ENCODE peak calls at places on chromosomes 16 and 17, in four cellular contexts. C is K562, R is HL-60, Q is GM12878. T is an unnamed sample.

GRCh38 chr17:70767102-70767701 is 597.9 kb downstream of the KCNJ2 start:
- DNase-seq in Q (no peak), R (no peak), C (peak), T (peak)

GRCh38 chr17:57482657-57483056 is 226.3 kb downstream of the MSI2 start:
- DNase-seq in R (no peak), C (no peak), Q (no peak), T (no peak)

GRCh38 chr16:11586856-11587642 is at the start of gene LITAF:
- DNase-seq in R (no peak), C (peak), Q (no peak), T (peak)

GRCh38 chr16:67006930-67007658 is 18.7 kb downstream of the CES4A start:
- DNase-seq in R (no peak), C (no peak), Q (no peak), T (no peak)

GRCh38 chr16:56931769-56932587 is at the start of gene HERPUD1:
- DNase-seq in R (peak), C (peak), Q (peak), T (peak)

GRCh38 chr17:76265624-76266243 is 586 bp downstream of the UBALD2 start:
- DNase-seq in Q (no peak), R (no peak), C (peak), T (no peak)

GRCh38 chr16:74449470-74449869 is 28.2 kb upstream of the CLEC18B start:
- DNase-seq in R (no peak), C (no peak), Q (no peak), T (no peak)

GRCh38 chr16:3945751-3946603 is 65.5 kb upstream of the CREBBP start:
- DNase-seq in C (no peak), R (no peak), Q (no peak), T (no peak)

GRCh38 chr16:82192665-82193064 is 22.6 kb upstream of the MPHOSPH6 start:
- DNase-seq in C (no peak), R (peak), Q (no peak), T (no peak)

GRCh38 chr17:45127583-45128300 is 4.6 kb downstream of the PLCD3 start:
- DNase-seq in Q (no peak), R (no peak), C (no peak), T (no peak)

GRCh38 chr16:25707982-25708583 is 16.3 kb downstream of the HS3ST4 start:
- DNase-seq in R (peak), C (peak), Q (no peak), T (peak)

GRCh38 chr16:25679468-25680010 is 12.2 kb upstream of the HS3ST4 start:
- DNase-seq in C (peak), R (no peak), Q (no peak), T (no peak)

GRCh38 chr16:84442416-84443145 is 61.9 kb downstream of the MEAK7 start:
- DNase-seq in R (no peak), Q (no peak), C (no peak), T (no peak)

GRCh38 chr16:23148513-23149266 is 562 bp downstream of the USP31 start:
- DNase-seq in C (peak), Q (no peak), R (peak), T (peak)
- TF ChIP-seq SPI1 in C (no peak), Q (no peak), R (no peak), T (no peak)

GRCh38 chr16:6903671-6904070 is 429.0 kb upstream of the RBFOX1 start:
- DNase-seq in Q (no peak), C (no peak), R (no peak), T (no peak)
- TF ChIP-seq SPI1 in Q (no peak), C (no peak), R (no peak), T (no peak)

GRCh38 chr17:65268832-65269231 is 131.7 kb downstream of the RGS9 start:
- DNase-seq in Q (no peak), C (no peak), R (no peak), T (no peak)

GRCh38 chr17:65265276-65265675 is 128.1 kb downstream of the RGS9 start:
- DNase-seq in C (no peak), R (no peak), Q (no peak), T (no peak)

GRCh38 chr17:65270932-65271700 is 133.9 kb downstream of the RGS9 start:
- DNase-seq in R (no peak), Q (no peak), C (no peak), T (no peak)

GRCh38 chr17:65270499-65270898 is 133.3 kb downstream of the RGS9 start:
- DNase-seq in C (no peak), R (no peak), Q (no peak), T (no peak)
- TF ChIP-seq SPI1 in C (no peak), R (no peak), Q (no peak), T (no peak)

GRCh38 chr17:40059729-40060475 is 2.9 kb upstream of the THRA start:
- DNase-seq in Q (no peak), C (no peak), R (no peak), T (no peak)

GRCh38 chr17:40058151-40058784 is 4.1 kb upstream of the MED24 start:
- DNase-seq in Q (no peak), R (no peak), C (no peak), T (no peak)

GRCh38 chr17:40058865-40059264 is 3.9 kb upstream of the THRA start:
- DNase-seq in Q (no peak), C (no peak), R (no peak), T (no peak)

GRCh38 chr17:40060887-40061480 is 1.8 kb upstream of the THRA start:
- DNase-seq in Q (no peak), R (no peak), C (no peak), T (no peak)

GRCh38 chr17:40056379-40057005 is 2.3 kb upstream of the MED24 start:
- DNase-seq in Q (no peak), R (no peak), C (no peak), T (no peak)
- TF ChIP-seq SPI1 in Q (no peak), R (no peak), C (no peak), T (no peak)

GRCh38 chr17:7862692-7863437 is 5.1 kb downstream of the CYB5D1 start:
- DNase-seq in Q (no peak), R (no peak), C (peak), T (no peak)
- TF ChIP-seq SPI1 in Q (no peak), R (no peak), C (no peak), T (no peak)

GRCh38 chr17:66527335-66527734 is 224.9 kb downstream of the PRKCA start:
- DNase-seq in C (no peak), R (no peak), Q (no peak), T (no peak)
- TF ChIP-seq SPI1 in C (no peak), R (no peak), Q (no peak), T (no peak)

T was measured in GM12891.